ENCODE peak calls at places on chromosomes 7 and 10, in seven cellular contexts. One of them, this sample, is unnamed.

GRCh38 chr10:119309423-119309770 is 102.0 kb downstream of the GRK5 start:
- DNase-seq in foreskin fibroblast: no peak
- DNase-seq in endothelial cell: no peak
- DNase-seq in tibial nerve: no peak
- DNase-seq in left ventricle myocardium inferior: no peak
- DNase-seq in upper lobe of right lung: no peak
- DNase-seq in breast epithelium: no peak
- DNase-seq in this sample: no peak

GRCh38 chr10:126448091-126448490 is 59.8 kb upstream of the ADAM12 start:
- DNase-seq in foreskin fibroblast: no peak
- DNase-seq in endothelial cell: no peak
- DNase-seq in tibial nerve: no peak
- DNase-seq in left ventricle myocardium inferior: no peak
- DNase-seq in upper lobe of right lung: no peak
- DNase-seq in breast epithelium: no peak
- DNase-seq in this sample: no peak

GRCh38 chr10:132521041-132521465 is 16.5 kb upstream of the INPP5A start:
- DNase-seq in foreskin fibroblast: no peak
- DNase-seq in endothelial cell: no peak
- DNase-seq in tibial nerve: no peak
- DNase-seq in left ventricle myocardium inferior: peak; percentile 13
- DNase-seq in upper lobe of right lung: no peak
- DNase-seq in breast epithelium: no peak
- DNase-seq in this sample: no peak

GRCh38 chr10:690227-691161 is 1.0 kb upstream of the DIP2C start:
- DNase-seq in foreskin fibroblast: peak; percentile 50
- DNase-seq in endothelial cell: no peak
- DNase-seq in tibial nerve: no peak
- DNase-seq in left ventricle myocardium inferior: no peak
- DNase-seq in upper lobe of right lung: no peak
- DNase-seq in breast epithelium: no peak
- DNase-seq in this sample: no peak

GRCh38 chr7:133354546-133355324 is 101.9 kb downstream of the EXOC4 start:
- DNase-seq in foreskin fibroblast: peak; percentile 38
- DNase-seq in endothelial cell: no peak
- DNase-seq in tibial nerve: no peak
- DNase-seq in left ventricle myocardium inferior: no peak
- DNase-seq in upper lobe of right lung: no peak
- DNase-seq in breast epithelium: no peak
- DNase-seq in this sample: no peak

GRCh38 chr7:137120690-137121089 is 222.8 kb downstream of the PTN start:
- DNase-seq in foreskin fibroblast: peak; percentile 48
- DNase-seq in endothelial cell: no peak
- DNase-seq in tibial nerve: no peak
- DNase-seq in left ventricle myocardium inferior: no peak
- DNase-seq in upper lobe of right lung: no peak
- DNase-seq in breast epithelium: no peak
- DNase-seq in this sample: no peak

GRCh38 chr10:12448729-12449391 is 99.5 kb downstream of the CAMK1D start:
- DNase-seq in foreskin fibroblast: peak; percentile 74
- DNase-seq in endothelial cell: no peak
- DNase-seq in tibial nerve: peak; percentile 33
- DNase-seq in left ventricle myocardium inferior: no peak
- DNase-seq in upper lobe of right lung: no peak
- DNase-seq in breast epithelium: peak; percentile 26
- DNase-seq in this sample: no peak

GRCh38 chr7:123752534-123752933 is 3.7 kb upstream of the WASL start:
- DNase-seq in foreskin fibroblast: no peak
- DNase-seq in endothelial cell: no peak
- DNase-seq in tibial nerve: no peak
- DNase-seq in left ventricle myocardium inferior: no peak
- DNase-seq in upper lobe of right lung: no peak
- DNase-seq in breast epithelium: no peak
- DNase-seq in this sample: no peak

GRCh38 chr7:77866791-77867190 is 68.2 kb downstream of the PHTF2 start:
- DNase-seq in foreskin fibroblast: peak; percentile 58
- DNase-seq in endothelial cell: no peak
- DNase-seq in tibial nerve: no peak
- DNase-seq in left ventricle myocardium inferior: no peak
- DNase-seq in upper lobe of right lung: no peak
- DNase-seq in breast epithelium: no peak
- DNase-seq in this sample: no peak

GRCh38 chr7:29091121-29091601 is 55.2 kb downstream of the CPVL start:
- DNase-seq in foreskin fibroblast: peak; percentile 47
- DNase-seq in endothelial cell: no peak
- DNase-seq in tibial nerve: no peak
- DNase-seq in left ventricle myocardium inferior: peak; percentile 38
- DNase-seq in upper lobe of right lung: no peak
- DNase-seq in breast epithelium: no peak
- DNase-seq in this sample: no peak

GRCh38 chr7:86667732-86668131 is 24.0 kb downstream of the GRM3 start:
- DNase-seq in foreskin fibroblast: no peak
- DNase-seq in endothelial cell: peak; percentile 31
- DNase-seq in tibial nerve: no peak
- DNase-seq in left ventricle myocardium inferior: no peak
- DNase-seq in upper lobe of right lung: no peak
- DNase-seq in breast epithelium: no peak
- DNase-seq in this sample: no peak

GRCh38 chr10:100744980-100745881 is at the start of gene PAX2:
- DNase-seq in foreskin fibroblast: no peak
- DNase-seq in endothelial cell: no peak
- DNase-seq in tibial nerve: no peak
- DNase-seq in left ventricle myocardium inferior: no peak
- DNase-seq in upper lobe of right lung: no peak
- DNase-seq in breast epithelium: no peak
- DNase-seq in this sample: no peak

GRCh38 chr10:100742936-100743335 is 2.4 kb upstream of the PAX2 start:
- DNase-seq in foreskin fibroblast: no peak
- DNase-seq in endothelial cell: no peak
- DNase-seq in tibial nerve: no peak
- DNase-seq in left ventricle myocardium inferior: no peak
- DNase-seq in upper lobe of right lung: no peak
- DNase-seq in breast epithelium: no peak
- DNase-seq in this sample: no peak

GRCh38 chr10:100744136-100744979 is 1.0 kb upstream of the PAX2 start:
- DNase-seq in foreskin fibroblast: no peak
- DNase-seq in endothelial cell: no peak
- DNase-seq in tibial nerve: no peak
- DNase-seq in left ventricle myocardium inferior: no peak
- DNase-seq in upper lobe of right lung: no peak
- DNase-seq in breast epithelium: no peak
- DNase-seq in this sample: no peak

GRCh38 chr10:100742067-100742771 is 3.2 kb upstream of the PAX2 start:
- DNase-seq in foreskin fibroblast: no peak
- DNase-seq in endothelial cell: no peak
- DNase-seq in tibial nerve: no peak
- DNase-seq in left ventricle myocardium inferior: no peak
- DNase-seq in upper lobe of right lung: no peak
- DNase-seq in breast epithelium: no peak
- DNase-seq in this sample: no peak

GRCh38 chr10:100743626-100744135 is 1.7 kb upstream of the PAX2 start:
- DNase-seq in foreskin fibroblast: peak; percentile 58
- DNase-seq in endothelial cell: no peak
- DNase-seq in tibial nerve: no peak
- DNase-seq in left ventricle myocardium inferior: no peak
- DNase-seq in upper lobe of right lung: no peak
- DNase-seq in breast epithelium: no peak
- DNase-seq in this sample: no peak
- TF ChIP-seq CTCF in foreskin fibroblast: peak; percentile 48
- TF ChIP-seq CTCF in endothelial cell: peak; percentile 61
- TF ChIP-seq CTCF in tibial nerve: peak; percentile 36
- TF ChIP-seq CTCF in left ventricle myocardium inferior: peak; percentile 65
- TF ChIP-seq CTCF in upper lobe of right lung: peak; percentile 62
- TF ChIP-seq CTCF in breast epithelium: peak; percentile 42
- TF ChIP-seq CTCF in this sample: peak; percentile 83

DNA sequence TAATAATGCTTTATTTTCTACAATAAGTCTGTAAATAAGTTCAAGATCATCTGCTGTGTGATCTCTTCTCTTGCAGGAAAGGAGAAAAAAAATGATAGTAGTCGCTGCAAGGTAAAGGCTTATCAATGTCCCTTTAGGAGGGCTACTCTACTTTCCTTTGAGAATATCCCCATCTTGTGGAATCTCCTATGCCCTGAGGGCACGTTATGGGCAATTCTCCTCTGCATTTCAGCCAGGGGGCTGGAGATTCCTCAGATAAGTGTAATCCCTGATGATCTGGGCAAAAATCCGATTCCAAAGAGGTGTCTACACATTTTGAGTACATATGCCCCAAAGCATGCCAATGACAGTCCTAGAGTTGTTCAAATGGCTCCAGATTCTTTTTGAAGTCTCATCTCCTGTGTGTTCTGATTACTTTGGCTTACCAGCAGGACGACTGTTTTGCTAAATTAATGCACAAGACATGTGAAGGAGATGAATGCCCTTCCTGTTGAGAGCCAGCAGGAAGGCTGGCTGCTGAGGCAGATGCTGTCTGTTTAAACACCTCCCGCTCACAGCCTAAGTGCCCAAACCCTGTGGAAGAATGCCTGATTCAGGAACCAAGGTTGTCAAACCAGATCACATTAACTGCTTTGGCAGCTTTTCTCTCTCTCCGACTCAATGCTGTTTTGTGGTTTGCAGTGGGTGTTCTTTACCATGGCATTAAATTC is 171.2 kb upstream of the COL1A2 start:
- DNase-seq in foreskin fibroblast: peak; percentile 83
- DNase-seq in endothelial cell: peak; percentile 34
- DNase-seq in tibial nerve: no peak
- DNase-seq in left ventricle myocardium inferior: no peak
- DNase-seq in upper lobe of right lung: no peak
- DNase-seq in breast epithelium: no peak
- DNase-seq in this sample: no peak
- TF ChIP-seq CTCF in foreskin fibroblast: peak; percentile 48
- TF ChIP-seq CTCF in endothelial cell: no peak
- TF ChIP-seq CTCF in tibial nerve: no peak
- TF ChIP-seq CTCF in left ventricle myocardium inferior: peak; percentile 62
- TF ChIP-seq CTCF in upper lobe of right lung: peak; percentile 26
- TF ChIP-seq CTCF in breast epithelium: no peak
- TF ChIP-seq CTCF in this sample: peak; percentile 48

GRCh38 chr7:130697791-130698190 is 11.4 kb upstream of the TSGA13 start:
- DNase-seq in foreskin fibroblast: peak; percentile 14
- DNase-seq in endothelial cell: no peak
- DNase-seq in tibial nerve: no peak
- DNase-seq in left ventricle myocardium inferior: no peak
- DNase-seq in upper lobe of right lung: no peak
- DNase-seq in breast epithelium: no peak
- DNase-seq in this sample: no peak

GRCh38 chr7:130695840-130696239 is 9.5 kb upstream of the TSGA13 start:
- DNase-seq in foreskin fibroblast: peak; percentile 65
- DNase-seq in endothelial cell: no peak
- DNase-seq in tibial nerve: no peak
- DNase-seq in left ventricle myocardium inferior: no peak
- DNase-seq in upper lobe of right lung: no peak
- DNase-seq in breast epithelium: no peak
- DNase-seq in this sample: no peak

GRCh38 chr7:130701650-130702049 is 15.3 kb upstream of the TSGA13 start:
- DNase-seq in foreskin fibroblast: no peak
- DNase-seq in endothelial cell: no peak
- DNase-seq in tibial nerve: no peak
- DNase-seq in left ventricle myocardium inferior: no peak
- DNase-seq in upper lobe of right lung: no peak
- DNase-seq in breast epithelium: no peak
- DNase-seq in this sample: no peak

GRCh38 chr7:130699686-130700085 is 13.3 kb upstream of the TSGA13 start:
- DNase-seq in foreskin fibroblast: peak; percentile 12
- DNase-seq in endothelial cell: no peak
- DNase-seq in tibial nerve: no peak
- DNase-seq in left ventricle myocardium inferior: no peak
- DNase-seq in upper lobe of right lung: no peak
- DNase-seq in breast epithelium: no peak
- DNase-seq in this sample: no peak

GRCh38 chr7:130700760-130701159 is 14.4 kb upstream of the TSGA13 start:
- DNase-seq in foreskin fibroblast: no peak
- DNase-seq in endothelial cell: no peak
- DNase-seq in tibial nerve: no peak
- DNase-seq in left ventricle myocardium inferior: no peak
- DNase-seq in upper lobe of right lung: no peak
- DNase-seq in breast epithelium: no peak
- DNase-seq in this sample: no peak
- TF ChIP-seq CTCF in foreskin fibroblast: no peak
- TF ChIP-seq CTCF in endothelial cell: no peak
- TF ChIP-seq CTCF in tibial nerve: no peak
- TF ChIP-seq CTCF in left ventricle myocardium inferior: no peak
- TF ChIP-seq CTCF in upper lobe of right lung: no peak
- TF ChIP-seq CTCF in breast epithelium: no peak
- TF ChIP-seq CTCF in this sample: no peak

DNA sequence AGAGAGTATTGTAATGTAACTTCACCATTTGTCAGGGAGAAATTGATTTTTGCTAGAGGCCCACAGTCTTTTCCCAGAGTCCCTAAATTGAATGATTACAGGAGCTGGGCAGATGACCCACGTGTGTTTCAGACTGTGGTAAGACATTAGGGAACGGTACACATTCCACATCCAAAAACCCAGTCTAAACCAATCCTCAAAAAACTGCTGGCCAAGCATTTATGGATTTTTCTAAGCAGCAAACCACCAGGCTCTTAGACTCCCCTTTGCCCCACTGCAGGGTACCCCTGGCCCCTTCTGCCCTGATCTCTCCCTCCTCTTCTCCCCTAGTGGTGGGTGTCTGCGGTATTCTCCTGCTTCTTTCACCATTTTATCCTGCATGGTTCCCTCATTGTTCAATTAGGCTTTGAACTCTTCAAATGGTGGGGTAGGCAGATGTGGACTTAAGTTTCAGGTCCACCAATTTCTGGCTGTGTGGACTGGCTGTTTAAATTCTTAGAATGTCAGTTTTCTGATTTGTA is 135.5 kb upstream of the SORCS3 start:
- DNase-seq in foreskin fibroblast: no peak
- DNase-seq in endothelial cell: no peak
- DNase-seq in tibial nerve: no peak
- DNase-seq in left ventricle myocardium inferior: no peak
- DNase-seq in upper lobe of right lung: no peak
- DNase-seq in breast epithelium: no peak
- DNase-seq in this sample: no peak
- TF ChIP-seq CTCF in foreskin fibroblast: no peak
- TF ChIP-seq CTCF in endothelial cell: no peak
- TF ChIP-seq CTCF in tibial nerve: no peak
- TF ChIP-seq CTCF in left ventricle myocardium inferior: no peak
- TF ChIP-seq CTCF in upper lobe of right lung: no peak
- TF ChIP-seq CTCF in breast epithelium: no peak
- TF ChIP-seq CTCF in this sample: no peak

DNA sequence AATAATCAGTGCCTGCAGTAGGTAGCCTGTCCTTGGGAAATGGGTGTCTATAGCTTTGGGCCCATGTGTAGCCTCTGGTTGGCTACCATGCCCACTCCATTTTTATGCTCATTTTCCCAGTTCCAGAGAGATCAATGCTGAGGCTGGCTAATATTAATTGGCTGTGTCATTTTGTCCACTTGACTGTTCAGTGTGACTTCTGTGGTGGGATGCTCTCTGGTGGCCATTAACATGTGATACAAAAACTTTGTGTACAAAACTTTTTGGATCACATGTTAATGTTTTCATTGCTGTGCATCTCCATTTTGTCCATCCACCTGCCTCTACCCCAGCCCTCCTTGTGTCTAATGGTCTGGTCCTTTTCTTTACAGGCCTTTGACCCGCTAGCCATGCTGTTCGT is 22.7 kb downstream of the VIM start:
- DNase-seq in foreskin fibroblast: no peak
- DNase-seq in endothelial cell: no peak
- DNase-seq in tibial nerve: no peak
- DNase-seq in left ventricle myocardium inferior: no peak
- DNase-seq in upper lobe of right lung: no peak
- DNase-seq in breast epithelium: no peak
- DNase-seq in this sample: no peak
- TF ChIP-seq CTCF in foreskin fibroblast: no peak
- TF ChIP-seq CTCF in endothelial cell: no peak
- TF ChIP-seq CTCF in tibial nerve: peak; percentile 17
- TF ChIP-seq CTCF in left ventricle myocardium inferior: peak; percentile 37
- TF ChIP-seq CTCF in upper lobe of right lung: peak; percentile 18
- TF ChIP-seq CTCF in breast epithelium: no peak
- TF ChIP-seq CTCF in this sample: no peak

GRCh38 chr10:120634629-120635028 is 177.6 kb downstream of the PLPP4 start:
- DNase-seq in foreskin fibroblast: no peak
- DNase-seq in endothelial cell: no peak
- DNase-seq in tibial nerve: no peak
- DNase-seq in left ventricle myocardium inferior: no peak
- DNase-seq in upper lobe of right lung: no peak
- DNase-seq in breast epithelium: no peak
- DNase-seq in this sample: no peak
- TF ChIP-seq CTCF in foreskin fibroblast: no peak
- TF ChIP-seq CTCF in endothelial cell: peak; percentile 18
- TF ChIP-seq CTCF in tibial nerve: no peak
- TF ChIP-seq CTCF in left ventricle myocardium inferior: no peak
- TF ChIP-seq CTCF in upper lobe of right lung: no peak
- TF ChIP-seq CTCF in breast epithelium: no peak
- TF ChIP-seq CTCF in this sample: peak; percentile 9